ENCODE peak calls at places on chromosomes 11 and 22, in eight cellular contexts. One of them, this sample, is unnamed.

GRCh38 chr11:97445561-97445960 is 1055.7 kb downstream of the JRKL start:
- DNase-seq in NCI-H2081 treated with DMSO at 0.1 percent for 48 hours: no peak
- DNase-seq in H7: no peak
- DNase-seq in activated T-cell treated with anti-CD3 and anti-CD28 coated beads for 1 hour: no peak
- DNase-seq in foreskin keratinocyte: no peak
- DNase-seq in mesendoderm: peak
- DNase-seq in NCI-H2227 treated with DMSO at 0.1 percent for 48 hours: no peak
- DNase-seq in Caki2: no peak
- DNase-seq in this sample: no peak

GRCh38 chr11:64251986-64252837 is 882 bp downstream of the PLCB3 start:
- DNase-seq in mesendoderm: peak
- DNase-seq in NCI-H2227 treated with DMSO at 0.1 percent for 48 hours: no peak
- DNase-seq in activated T-cell treated with anti-CD3 and anti-CD28 coated beads for 1 hour: no peak
- DNase-seq in foreskin keratinocyte: peak
- DNase-seq in Caki2: no peak
- DNase-seq in H7: peak
- DNase-seq in NCI-H2081 treated with DMSO at 0.1 percent for 48 hours: no peak
- DNase-seq in this sample: no peak

GRCh38 chr11:6812391-6813005 is 13.0 kb upstream of the OR6A2 start:
- DNase-seq in Caki2: peak
- DNase-seq in activated T-cell treated with anti-CD3 and anti-CD28 coated beads for 1 hour: no peak
- DNase-seq in NCI-H2081 treated with DMSO at 0.1 percent for 48 hours: no peak
- DNase-seq in H7: peak
- DNase-seq in foreskin keratinocyte: peak
- DNase-seq in NCI-H2227 treated with DMSO at 0.1 percent for 48 hours: peak
- DNase-seq in mesendoderm: peak
- DNase-seq in this sample: peak

GRCh38 chr11:2156416-2157182 is 4.4 kb downstream of the INS start:
- DNase-seq in NCI-H2227 treated with DMSO at 0.1 percent for 48 hours: peak
- DNase-seq in mesendoderm: peak
- DNase-seq in foreskin keratinocyte: no peak
- DNase-seq in NCI-H2081 treated with DMSO at 0.1 percent for 48 hours: no peak
- DNase-seq in Caki2: peak
- DNase-seq in H7: peak
- DNase-seq in activated T-cell treated with anti-CD3 and anti-CD28 coated beads for 1 hour: peak
- DNase-seq in this sample: peak

GRCh38 chr22:19991395-19991644 is 25.3 kb downstream of the ARVCF start:
- DNase-seq in NCI-H2081 treated with DMSO at 0.1 percent for 48 hours: no peak
- DNase-seq in foreskin keratinocyte: no peak
- DNase-seq in Caki2: no peak
- DNase-seq in activated T-cell treated with anti-CD3 and anti-CD28 coated beads for 1 hour: no peak
- DNase-seq in NCI-H2227 treated with DMSO at 0.1 percent for 48 hours: no peak
- DNase-seq in mesendoderm: no peak
- DNase-seq in H7: no peak
- DNase-seq in this sample: no peak

GRCh38 chr11:26704249-26704648 is 17.6 kb downstream of the SLC5A12 start:
- DNase-seq in H7: no peak
- DNase-seq in NCI-H2081 treated with DMSO at 0.1 percent for 48 hours: no peak
- DNase-seq in mesendoderm: peak
- DNase-seq in activated T-cell treated with anti-CD3 and anti-CD28 coated beads for 1 hour: no peak
- DNase-seq in foreskin keratinocyte: peak
- DNase-seq in NCI-H2227 treated with DMSO at 0.1 percent for 48 hours: no peak
- DNase-seq in Caki2: no peak
- DNase-seq in this sample: no peak

GRCh38 chr11:68564261-68564660 is 103.7 kb downstream of the PPP6R3 start:
- DNase-seq in mesendoderm: no peak
- DNase-seq in NCI-H2227 treated with DMSO at 0.1 percent for 48 hours: no peak
- DNase-seq in NCI-H2081 treated with DMSO at 0.1 percent for 48 hours: no peak
- DNase-seq in activated T-cell treated with anti-CD3 and anti-CD28 coated beads for 1 hour: no peak
- DNase-seq in foreskin keratinocyte: no peak
- DNase-seq in H7: no peak
- DNase-seq in Caki2: no peak
- DNase-seq in this sample: no peak

GRCh38 chr11:119529936-119530335 is 107.0 kb upstream of the THY1 start:
- DNase-seq in NCI-H2227 treated with DMSO at 0.1 percent for 48 hours: no peak
- DNase-seq in foreskin keratinocyte: no peak
- DNase-seq in NCI-H2081 treated with DMSO at 0.1 percent for 48 hours: no peak
- DNase-seq in mesendoderm: no peak
- DNase-seq in Caki2: no peak
- DNase-seq in H7: no peak
- DNase-seq in activated T-cell treated with anti-CD3 and anti-CD28 coated beads for 1 hour: no peak
- DNase-seq in this sample: no peak

GRCh38 chr11:75246006-75246672 is 5.6 kb downstream of the TPBGL start:
- DNase-seq in mesendoderm: no peak
- DNase-seq in NCI-H2081 treated with DMSO at 0.1 percent for 48 hours: no peak
- DNase-seq in Caki2: no peak
- DNase-seq in H7: no peak
- DNase-seq in NCI-H2227 treated with DMSO at 0.1 percent for 48 hours: no peak
- DNase-seq in foreskin keratinocyte: no peak
- DNase-seq in activated T-cell treated with anti-CD3 and anti-CD28 coated beads for 1 hour: no peak
- DNase-seq in this sample: no peak